ENCODE peak calls at places on chromosomes 12 and 14, in six cellular contexts. F is G401; U is stomach; Q is tibial artery; J is stimulated activated CD4-positive, alpha-beta T cell treated with anti-CD3 and anti-CD28 coated beads, TNF-alpha, amount 100 ng/mL, for 4 hours; Y is M059J. X is an unnamed sample.

GRCh38 chr14:41604793-41605534 is 1.7 kb upstream of the LRFN5 start:
- DNase-seq in J (no peak), U (no peak), Q (no peak), Y (peak; percentile 15), F (no peak), X (no peak)

GRCh38 chr12:49664591-49665146 is 41.3 kb downstream of the PRPF40B start:
- DNase-seq in F (no peak), Q (no peak), Y (peak; percentile 75), U (no peak), J (no peak), X (peak; percentile 34)

GRCh38 chr14:39014460-39014859 is 88.6 kb downstream of the SEC23A start:
- DNase-seq in J (no peak), Y (no peak), Q (no peak), F (no peak), U (no peak), X (no peak)

GRCh38 chr12:55043542-55043941 is 23.8 kb downstream of the NEUROD4 start:
- DNase-seq in F (no peak), Q (peak; percentile 52), Y (no peak), J (no peak), U (no peak), X (no peak)

GRCh38 chr12:79407671-79408622 is 282.8 kb downstream of the PAWR start:
- DNase-seq in U (peak; percentile 57), J (no peak), Y (peak; percentile 90), F (peak; percentile 69), Q (peak; percentile 27), X (peak; percentile 91)

GRCh38 chr12:6193853-6194815 is 6.1 kb upstream of the CD9 start:
- DNase-seq in U (peak; percentile 47), Y (no peak), J (no peak), Q (no peak), F (no peak), X (no peak)

GRCh38 chr12:132505105-132505851 is 15.3 kb downstream of the FBRSL1 start:
- DNase-seq in J (no peak), U (no peak), Y (no peak), Q (peak; percentile 37), F (no peak), X (no peak)

GRCh38 chr12:93972411-93973208 is 175.8 kb upstream of the PLXNC1 start:
- DNase-seq in Y (peak; percentile 92), U (no peak), F (no peak), J (no peak), Q (no peak), X (peak; percentile 76)

GRCh38 chr12:92905258-92905810 is 23.8 kb downstream of the EEA1 start:
- DNase-seq in U (no peak), F (no peak), Y (no peak), J (no peak), Q (no peak), X (no peak)

GRCh38 chr12:52494100-52494499 is 1.0 kb upstream of the KRT6A start:
- DNase-seq in Y (no peak), F (no peak), U (no peak), Q (no peak), J (no peak), X (no peak)

GRCh38 chr14:60250318-60251035 is 1.5 kb downstream of the PPM1A start:
- DNase-seq in Y (peak; percentile 37), F (peak; percentile 27), U (no peak), Q (no peak), J (no peak), X (peak; percentile 18)

GRCh38 chr12:124938606-124939427 is 24.4 kb upstream of the UBC start:
- DNase-seq in J (no peak), Q (peak; percentile 74), U (peak; percentile 66), F (peak; percentile 89), Y (peak; percentile 84), X (peak; percentile 89)

GRCh38 chr12:47376937-47377336 is 297.2 kb upstream of the AMIGO2 start:
- DNase-seq in Q (no peak), F (no peak), Y (no peak), U (no peak), J (no peak), X (no peak)

GRCh38 chr12:130965668-130966067 is 12.0 kb downstream of the ADGRD1 start:
- DNase-seq in Q (no peak), Y (no peak), F (no peak), J (no peak), U (no peak), X (peak; percentile 21)

GRCh38 chr12:60035835-60036234 is 440.0 kb downstream of the SLC16A7 start:
- DNase-seq in J (no peak), Y (peak; percentile 41), Q (no peak), U (no peak), F (no peak), X (peak; percentile 63)

GRCh38 chr14:33996450-33996849 is 45.6 kb upstream of the EGLN3 start:
- DNase-seq in J (no peak), Q (no peak), F (no peak), U (no peak), Y (no peak), X (no peak)

GRCh38 chr14:92373336-92373735 is 50.4 kb downstream of the SLC24A4 start:
- DNase-seq in J (no peak), F (no peak), U (no peak), Y (no peak), Q (no peak), X (peak; percentile 20)

X was measured in EL.